ENCODE peak calls at places on chromosomes 11 and 22, in seven cellular contexts. U is Calu3, K is globus pallidus, B is spleen, S is COR-L47, Y is MCF 10A, L is thoracic aorta. G is an unnamed sample.

GRCh38 chr11:59255281-59255680 is 42.6 kb upstream of the MPEG1 start:
- DNase-seq in U (no peak), L (no peak), S (no peak), B (no peak), K (no peak), Y (no peak), G (no peak)

GRCh38 chr11:27926056-27926455 is 181.9 kb downstream of the KIF18A start:
- DNase-seq in K (no peak), B (no peak), Y (no peak), L (no peak), U (no peak), S (no peak), G (no peak)

GRCh38 chr11:66885469-66886316 is 28.8 kb downstream of the LRFN4 start:
- DNase-seq in Y (no peak), L (no peak), U (no peak), B (no peak), S (no peak), K (no peak), G (no peak)

GRCh38 chr11:116170526-116171120 is 602.2 kb downstream of the BUD13 start:
- DNase-seq in B (no peak), S (peak), Y (no peak), K (no peak), L (no peak), U (peak), G (no peak)

GRCh38 chr22:19772673-19773469 is 12.3 kb downstream of the TBX1 start:
- DNase-seq in K (no peak), S (no peak), U (no peak), L (no peak), B (peak), Y (no peak), G (no peak)

GRCh38 chr11:35030716-35031213 is 108.2 kb upstream of the CD44 start:
- DNase-seq in U (peak), Y (peak), B (no peak), K (no peak), S (no peak), L (peak), G (peak)

GRCh38 chr11:109697140-109697843 is 275.3 kb downstream of the C11orf87 start:
- DNase-seq in S (peak), Y (peak), K (no peak), U (no peak), B (peak), L (no peak), G (peak)

GRCh38 chr11:122853971-122854446 is 15.7 kb downstream of the CRTAM start:
- DNase-seq in Y (peak), U (peak), L (no peak), K (peak), S (peak), B (no peak), G (peak)

GRCh38 chr11:60992842-60993409 is 21.4 kb downstream of the CD6 start:
- DNase-seq in S (no peak), B (no peak), K (no peak), U (no peak), Y (no peak), L (no peak), G (no peak)

GRCh38 chr11:46305295-46305694 is 27.8 kb downstream of the CREB3L1 start:
- DNase-seq in Y (peak), S (no peak), L (no peak), U (no peak), K (no peak), B (no peak), G (no peak)

GRCh38 chr11:111910637-111911562 is 670 bp downstream of the CRYAB start:
- DNase-seq in B (no peak), S (no peak), L (no peak), K (peak), U (no peak), Y (no peak), G (no peak)

GRCh38 chr11:45945392-45945999 is 23.0 kb downstream of the LARGE2 start:
- DNase-seq in K (no peak), B (no peak), L (no peak), Y (no peak), U (no peak), S (no peak), G (no peak)

GRCh38 chr22:20567371-20567847 is 60.0 kb downstream of the MED15 start:
- DNase-seq in U (peak), L (no peak), Y (peak), K (no peak), S (no peak), B (peak), G (peak)

GRCh38 chr11:125085301-125086081 is 22.4 kb downstream of the SLC37A2 start:
- DNase-seq in S (no peak), K (no peak), L (no peak), Y (no peak), B (peak), U (no peak), G (no peak)

GRCh38 chr11:116445108-116446047 is 327.4 kb downstream of the BUD13 start:
- DNase-seq in S (no peak), K (no peak), U (no peak), L (no peak), B (no peak), Y (no peak), G (no peak)

GRCh38 chr11:17786824-17787525 is 52.4 kb downstream of the KCNC1 start:
- DNase-seq in L (no peak), U (peak), K (no peak), S (no peak), Y (peak), B (no peak), G (peak)

GRCh38 chr22:35781898-35782297 is 64.2 kb downstream of the APOL5 start:
- DNase-seq in Y (no peak), B (no peak), U (no peak), K (no peak), L (no peak), S (no peak), G (no peak)

GRCh38 chr22:41825376-41825775 is 7.5 kb upstream of the SREBF2 start:
- DNase-seq in B (no peak), K (no peak), Y (no peak), L (no peak), S (no peak), U (no peak), G (no peak)

G was measured in stromal cell of bone marrow.